ENCODE peak calls at places on chromosomes 3 and 15, in six cellular contexts. J is stimulated activated CD4-positive, alpha-beta T cell treated with anti-CD3 and anti-CD28 coated beads, Interleukin-2, amount 100 ng/mL, for 48 hours; T is ovary; U is astrocyte of the spinal cord; S is activated CD4-positive, alpha-beta T cell treated with anti-CD3 and anti-CD28 coated beads, Interleukin-2, amount 10 ng/mL, durations not matched to agents 7 days and 5 days; R is Kasumi-1. L is an unnamed sample.
A peak's percentile ranks its signal among the peaks of the same experiment; 100 is the strongest.

GRCh38 chr3:159996959-159997358 is 8.3 kb downstream of the IL12A start:
- DNase-seq in R (no peak), T (no peak), J (no peak), S (no peak), U (no peak), L (no peak)

GRCh38 chr3:58659051-58659675 is 7.4 kb downstream of the FAM3D start:
- DNase-seq in S (no peak), U (peak; percentile 22), R (no peak), J (no peak), T (no peak), L (peak; percentile 66)

GRCh38 chr3:182412066-182412465 is 381.2 kb upstream of the ATP11B start:
- DNase-seq in U (no peak), J (no peak), S (no peak), T (no peak), R (no peak), L (no peak)

GRCh38 chr3:134543113-134543512 is 57.3 kb downstream of the CEP63 start:
- DNase-seq in J (no peak), S (no peak), T (no peak), U (no peak), R (peak; percentile 41), L (no peak)

GRCh38 chr3:120420855-120421570 is 29.8 kb downstream of the FSTL1 start:
- DNase-seq in T (no peak), J (no peak), R (no peak), U (peak; percentile 70), S (no peak), L (no peak)

GRCh38 chr3:13532661-13533060 is 16.3 kb upstream of the FBLN2 start:
- DNase-seq in U (no peak), R (no peak), T (no peak), J (no peak), S (no peak), L (no peak)

GRCh38 chr3:99780749-99781148 is 36.9 kb upstream of the CMSS1 start:
- DNase-seq in J (no peak), U (peak; percentile 69), R (no peak), T (no peak), S (no peak), L (no peak)

GRCh38 chr3:127408684-127409420 is 121.0 kb upstream of the PRR20G start:
- DNase-seq in S (no peak), T (no peak), U (no peak), R (no peak), J (no peak), L (peak; percentile 69)

GRCh38 chr3:125062904-125063618 is 7.3 kb upstream of the HEG1 start:
- DNase-seq in T (no peak), J (no peak), R (no peak), U (peak; percentile 91), S (no peak), L (no peak)

GRCh38 chr15:50182233-50183013 is 427 bp downstream of the SLC27A2 start:
- DNase-seq in J (peak; percentile 30), R (peak; percentile 38), U (peak; percentile 34), S (peak; percentile 52), T (no peak), L (no peak)

GRCh38 chr15:96337991-96338771 is 7.7 kb downstream of the NR2F2 start:
- DNase-seq in R (no peak), S (no peak), J (no peak), U (peak; percentile 50), T (no peak), L (no peak)

GRCh38 chr3:157388051-157388450 is 48.6 kb upstream of the PTX3 start:
- DNase-seq in U (no peak), J (no peak), S (no peak), T (no peak), R (no peak), L (no peak)

GRCh38 chr3:50550079-50550736 is 17.3 kb downstream of the C3orf18 start:
- DNase-seq in R (peak; percentile 57), T (peak; percentile 30), S (peak; percentile 75), J (peak; percentile 69), U (peak; percentile 13), L (no peak)

GRCh38 chr3:63193647-63194046 is 84.5 kb upstream of the SYNPR start:
- DNase-seq in R (peak; percentile 59), U (peak; percentile 40), S (no peak), J (no peak), T (no peak), L (no peak)

L was measured in suprapubic skin.